ENCODE peak calls at places on chromosomes 7 and 10, in seven cellular contexts. J is cardiac muscle cell, R is endodermal cell, V is kidney, X is A549, I is RWPE1, Z is brain microvascular endothelial cell. A is an unnamed sample.

GRCh38 chr7:55048221-55048859 is 29.5 kb downstream of the EGFR start:
- DNase-seq in J (no peak), R (no peak), V (no peak), X (no peak), I (no peak), Z (no peak), A (no peak)

GRCh38 chr7:86978804-86979506 is 80.5 kb downstream of the ELAPOR2 start:
- DNase-seq in J (no peak), R (no peak), V (no peak), X (no peak), I (no peak), Z (no peak), A (no peak)

GRCh38 chr10:86083206-86083605 is 283.4 kb downstream of the GRID1 start:
- DNase-seq in J (no peak), R (no peak), V (no peak), X (no peak), I (no peak), Z (no peak), A (no peak)

GRCh38 chr10:94183666-94184264 is 179.0 kb downstream of the NOC3L start:
- DNase-seq in J (no peak), R (no peak), V (no peak), X (no peak), I (peak), Z (peak), A (no peak)

GRCh38 chr7:142871260-142872105 is 14.1 kb downstream of the TRPV6 start:
- DNase-seq in J (no peak), R (no peak), V (no peak), X (no peak), I (no peak), Z (no peak), A (no peak)

GRCh38 chr10:70296406-70296899 is 12.6 kb upstream of the NPFFR1 start:
- DNase-seq in J (no peak), R (no peak), V (peak), X (peak), I (peak), Z (peak), A (no peak)

GRCh38 chr10:97818572-97818971 is 31.1 kb upstream of the GOLGA7B start:
- DNase-seq in J (no peak), R (no peak), V (no peak), X (no peak), I (no peak), Z (no peak), A (no peak)

GRCh38 chr10:103238506-103239252 is 7.0 kb upstream of the RPEL1 start:
- DNase-seq in J (peak), R (peak), V (peak), X (peak), I (peak), Z (peak), A (no peak)

GRCh38 chr10:58240531-58240930 is 27.2 kb downstream of the IPMK start:
- DNase-seq in J (no peak), R (no peak), V (no peak), X (no peak), I (no peak), Z (no peak), A (no peak)

GRCh38 chr7:67551027-67551426 is 554.4 kb downstream of the TYW1 start:
- DNase-seq in J (no peak), R (no peak), V (no peak), X (no peak), I (no peak), Z (no peak), A (no peak)

GRCh38 chr7:70131807-70132565 is 533.7 kb downstream of the AUTS2 start:
- DNase-seq in J (no peak), R (no peak), V (no peak), X (no peak), I (no peak), Z (no peak), A (no peak)

GRCh38 chr10:120980316-120980975 is 129.3 kb downstream of the WDR11 start:
- DNase-seq in J (no peak), R (peak), V (no peak), X (no peak), I (no peak), Z (no peak), A (no peak)

GRCh38 chr10:33005322-33006282 is 47.6 kb upstream of the ITGB1 start:
- DNase-seq in J (peak), R (peak), V (peak), X (peak), I (peak), Z (peak), A (no peak)

GRCh38 chr10:100223879-100224278 is 5.5 kb downstream of the CHUK start:
- DNase-seq in J (no peak), R (no peak), V (no peak), X (no peak), I (no peak), Z (no peak), A (no peak)

GRCh38 chr7:79175390-79175789 is 278.1 kb downstream of the MAGI2 start:
- DNase-seq in J (no peak), R (no peak), V (no peak), X (no peak), I (no peak), Z (no peak), A (no peak)

GRCh38 chr10:58856508-58857240 is 319.8 kb upstream of the PHYHIPL start:
- DNase-seq in J (peak), R (peak), V (no peak), X (peak), I (peak), Z (peak), A (no peak)

GRCh38 chr10:29807407-29807806 is 172.6 kb upstream of the SVIL start:
- DNase-seq in J (no peak), R (no peak), V (no peak), X (peak), I (peak), Z (peak), A (no peak)

GRCh38 chr10:89364533-89364932 is 13.3 kb upstream of the IFIT1B start:
- DNase-seq in J (no peak), R (no peak), V (no peak), X (no peak), I (no peak), Z (no peak), A (no peak)

GRCh38 chr10:80455461-80456345 is 1.6 kb downstream of the TSPAN14 start:
- DNase-seq in J (no peak), R (no peak), V (no peak), X (no peak), I (no peak), Z (no peak), A (no peak)

GRCh38 chr7:47253650-47254080 is 328.2 kb downstream of the TNS3 start:
- DNase-seq in J (peak), R (peak), V (peak), X (peak), I (peak), Z (peak), A (no peak)

GRCh38 chr10:72081772-72082590 is 6.4 kb downstream of the SPOCK2 start:
- DNase-seq in J (no peak), R (no peak), V (no peak), X (no peak), I (peak), Z (no peak), A (no peak)

GRCh38 chr10:76583711-76584161 is 1053.9 kb downstream of the KCNMA1 start:
- DNase-seq in J (peak), R (no peak), V (no peak), X (peak), I (peak), Z (peak), A (no peak)

GRCh38 chr7:22771829-22772228 is 44.8 kb downstream of the IL6 start:
- DNase-seq in J (peak), R (no peak), V (no peak), X (no peak), I (no peak), Z (no peak), A (no peak)

DNA sequence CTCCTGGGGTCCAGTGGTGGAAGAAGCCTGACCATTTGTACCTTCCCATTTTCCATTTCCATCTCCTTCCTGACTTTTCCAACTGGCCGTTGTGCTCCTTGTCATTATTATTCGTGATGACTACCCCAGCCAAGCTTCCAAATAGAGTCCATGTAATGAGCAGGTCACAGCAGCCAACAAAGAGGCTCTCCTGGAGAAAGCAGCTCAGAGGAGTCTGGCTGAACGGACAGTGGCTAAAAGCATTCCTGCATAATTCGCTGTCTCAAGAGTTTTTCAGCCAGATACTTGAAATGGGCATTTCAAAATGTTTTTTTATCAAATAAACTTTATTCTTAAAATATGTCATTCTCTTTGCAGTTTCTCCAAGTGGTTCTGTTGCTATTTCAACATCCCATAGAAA is 458.6 kb downstream of the INHBA start:
- DNase-seq in J (no peak), R (no peak), V (no peak), X (no peak), I (no peak), Z (no peak), A (no peak)
- H3K27ac ChIP-seq in J (no peak), R (no peak), V (no peak), X (no peak), I (no peak), Z (no peak), A (no peak)

GRCh38 chr7:15684834-15685233 is 1.6 kb downstream of the MEOX2 start:
- DNase-seq in J (peak), R (peak), V (no peak), X (no peak), I (no peak), Z (no peak), A (no peak)
- H3K27ac ChIP-seq in J (no peak), R (no peak), V (no peak), X (no peak), I (no peak), Z (no peak), A (no peak)

DNA sequence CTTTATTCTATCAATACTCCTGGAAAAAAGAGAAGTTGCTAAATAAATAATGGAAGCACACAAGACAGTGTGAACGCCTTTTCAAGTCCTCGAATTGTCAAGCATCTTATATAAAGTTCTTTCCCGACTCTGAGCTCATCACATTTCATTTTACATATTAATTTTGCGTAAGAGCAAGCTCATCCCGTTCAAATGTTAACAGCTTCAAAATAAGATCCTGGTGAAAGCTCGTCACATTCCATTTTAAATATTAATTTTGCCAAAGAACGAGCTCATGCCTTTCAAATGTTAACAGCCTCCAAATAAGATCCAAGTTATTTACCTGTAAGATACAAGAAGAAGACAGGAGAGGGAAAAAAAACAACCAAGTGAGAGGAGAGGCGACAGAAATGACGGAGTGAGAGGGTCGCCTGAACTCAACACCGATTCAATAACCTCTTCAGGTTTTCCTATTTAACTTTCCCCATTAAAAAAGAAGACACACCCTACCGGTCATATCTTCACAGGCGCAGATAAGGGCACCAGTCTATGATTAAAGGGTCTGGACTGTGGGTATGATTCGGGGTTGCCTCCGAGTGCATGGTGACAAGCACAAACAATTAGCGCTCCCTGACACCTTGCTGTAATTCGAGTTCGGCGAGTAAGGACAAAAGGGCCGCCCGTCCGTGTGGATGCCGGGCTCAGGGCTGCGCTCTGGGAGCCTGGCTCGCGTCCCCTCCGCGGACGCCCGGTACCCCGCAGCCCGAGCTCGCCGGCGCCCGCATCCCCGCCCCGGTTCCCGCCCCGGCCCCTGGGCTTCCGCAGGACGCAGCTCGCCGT is 111.7 kb upstream of the RHEB start:
- DNase-seq in J (peak), R (peak), V (no peak), X (peak), I (peak), Z (peak), A (no peak)
- H3K27ac ChIP-seq in J (peak), R (no peak), V (peak), X (peak), I (peak), Z (peak), A (peak)

GRCh38 chr7:149683191-149683590 is 90.2 kb downstream of the ZNF467 start:
- DNase-seq in J (no peak), R (no peak), V (no peak), X (no peak), I (no peak), Z (no peak), A (no peak)

GRCh38 chr7:149680316-149681025 is 92.9 kb downstream of the ZNF467 start:
- DNase-seq in J (no peak), R (no peak), V (no peak), X (no peak), I (no peak), Z (no peak), A (no peak)

GRCh38 chr7:149682038-149682437 is 91.3 kb downstream of the ZNF467 start:
- DNase-seq in J (no peak), R (peak), V (no peak), X (no peak), I (no peak), Z (no peak), A (no peak)

GRCh38 chr7:149683898-149684297 is 89.5 kb downstream of the ZNF467 start:
- DNase-seq in J (no peak), R (no peak), V (no peak), X (no peak), I (no peak), Z (no peak), A (no peak)

DNA sequence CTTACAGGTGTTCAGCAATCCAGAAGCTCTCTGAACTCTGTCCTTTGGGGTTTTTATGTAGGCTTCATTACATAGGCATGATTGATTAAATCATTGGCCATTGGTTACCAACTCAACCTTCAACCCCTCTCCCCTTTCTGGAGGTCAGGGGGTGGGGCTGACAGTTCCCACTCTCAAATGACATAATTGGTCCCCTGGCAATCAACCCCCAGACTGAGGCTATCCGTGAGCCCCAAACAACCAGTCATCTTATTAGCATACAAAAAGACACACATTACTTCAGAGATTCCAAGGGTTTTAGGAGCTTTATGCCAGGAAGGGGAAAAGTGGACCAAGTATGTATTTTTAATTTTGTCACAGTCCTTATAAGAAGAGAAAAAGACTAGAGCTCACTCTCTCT is 92.1 kb downstream of the ZNF467 start:
- DNase-seq in J (no peak), R (no peak), V (no peak), X (no peak), I (no peak), Z (no peak), A (no peak)
- H3K27ac ChIP-seq in J (no peak), R (no peak), V (no peak), X (no peak), I (no peak), Z (no peak), A (no peak)

A was measured in caudate nucleus.